ENCODE peak calls at places on chromosomes 4 and X, in seven cellular contexts. X, C, G, N, Q, W and B are unnamed samples.

GRCh38 chrX:1493877-1494510 is 41.3 kb upstream of the ASMTL start:
- DNase-seq in X (no peak), C (no peak), G (no peak), N (no peak), Q (no peak), W (no peak), B (no peak)

GRCh38 chr4:726816-727215 is 21.2 kb downstream of the PCGF3 start:
- DNase-seq in X (peak; percentile 22), C (no peak), G (no peak), N (no peak), Q (no peak), W (no peak), B (no peak)

GRCh38 chrX:11151799-11152591 is 40.9 kb downstream of the HCCS start:
- DNase-seq in X (no peak), C (peak; percentile 54), G (no peak), N (no peak), Q (no peak), W (no peak), B (no peak)

GRCh38 chr4:38177035-38177791 is 217.0 kb downstream of the PTTG2 start:
- DNase-seq in X (peak; percentile 57), C (no peak), G (peak; percentile 29), N (peak; percentile 48), Q (peak; percentile 67), W (no peak), B (peak; percentile 32)

GRCh38 chrX:115650916-115651315 is 89.9 kb downstream of the PLS3 start:
- DNase-seq in X (no peak), C (peak; percentile 39), G (no peak), N (peak; percentile 31), Q (peak; percentile 53), W (peak; percentile 76), B (peak; percentile 44)

GRCh38 chr4:11954093-11954492 is 525.4 kb upstream of the HS3ST1 start:
- DNase-seq in X (no peak), C (peak; percentile 19), G (no peak), N (peak; percentile 79), Q (peak; percentile 9), W (peak; percentile 57), B (no peak)

GRCh38 chr4:86233681-86234080 is 126.2 kb downstream of the MAPK10 start:
- DNase-seq in X (no peak), C (no peak), G (no peak), N (no peak), Q (peak; percentile 20), W (no peak), B (no peak)

GRCh38 chr4:187480146-187481145 is 515.1 kb upstream of the ZFP42 start:
- DNase-seq in X (no peak), C (no peak), G (no peak), N (no peak), Q (peak; percentile 56), W (no peak), B (no peak)

GRCh38 chr4:169066934-169067333 is 56.9 kb upstream of the CBR4 start:
- DNase-seq in X (no peak), C (no peak), G (no peak), N (no peak), Q (no peak), W (no peak), B (no peak)

GRCh38 chr4:184320630-184321029 is 103.0 kb upstream of the ENPP6 start:
- DNase-seq in X (no peak), C (no peak), G (no peak), N (no peak), Q (no peak), W (no peak), B (no peak)

GRCh38 chrX:118739577-118739976 is 12.2 kb downstream of the IL13RA1 start:
- DNase-seq in X (no peak), C (no peak), G (no peak), N (no peak), Q (no peak), W (no peak), B (no peak)

GRCh38 chrX:152904151-152905080 is 6.5 kb downstream of the ZNF185 start:
- DNase-seq in X (peak; percentile 56), C (peak; percentile 35), G (no peak), N (peak; percentile 40), Q (peak; percentile 42), W (peak; percentile 53), B (no peak)

GRCh38 chr4:121519236-121519838 is 138.5 kb upstream of the QRFPR start:
- DNase-seq in X (no peak), C (no peak), G (no peak), N (no peak), Q (no peak), W (no peak), B (no peak)